ENCODE peak calls at places on chromosomes 1 and 21, in five cellular contexts. X is NCI-H1436, G is AG08396, B is stomach, S is K562. D is an unnamed sample.

GRCh38 chr1:94658221-94658620 is 116.7 kb upstream of the F3 start:
- DNase-seq in X (no peak), G (no peak), B (no peak), S (no peak), D (no peak)

GRCh38 chr21:29585462-29585861 is 286.7 kb downstream of the BACH1 start:
- DNase-seq in X (no peak), G (no peak), B (no peak), S (no peak), D (no peak)

GRCh38 chr1:40665335-40666171 is at the start of gene RIMS3:
- DNase-seq in X (peak), G (peak), B (peak), S (peak), D (peak)

GRCh38 chr1:16972210-16972916 is 8.1 kb downstream of the MFAP2 start:
- DNase-seq in X (no peak), G (no peak), B (no peak), S (no peak), D (no peak)

GRCh38 chr1:43706598-43707190 is 642 bp upstream of the ST3GAL3 start:
- DNase-seq in X (no peak), G (no peak), B (no peak), S (peak), D (no peak)

GRCh38 chr1:228830954-228831481 is 95.7 kb downstream of the RHOU start:
- DNase-seq in X (no peak), G (peak), B (no peak), S (no peak), D (no peak)

GRCh38 chr1:36304970-36305914 is 926 bp upstream of the SH3D21 start:
- DNase-seq in X (no peak), G (no peak), B (no peak), S (no peak), D (no peak)

GRCh38 chr1:219304227-219305226 is 130.8 kb downstream of the LYPLAL1 start:
- DNase-seq in X (no peak), G (peak), B (no peak), S (no peak), D (no peak)

GRCh38 chr1:206836111-206836510 is 29.3 kb upstream of the IL20 start:
- DNase-seq in X (no peak), G (no peak), B (no peak), S (no peak), D (no peak)

GRCh38 chr1:209354111-209354839 is 229.2 kb upstream of the CAMK1G start:
- DNase-seq in X (peak), G (peak), B (peak), S (peak), D (peak)

GRCh38 chr1:216390956-216391355 is 32.3 kb downstream of the USH2A start:
- DNase-seq in X (no peak), G (no peak), B (no peak), S (no peak), D (no peak)

GRCh38 chr1:10935241-10935640 is 77.2 kb upstream of the TARDBP start:
- DNase-seq in X (no peak), G (no peak), B (no peak), S (no peak), D (no peak)

GRCh38 chr1:64212023-64212422 is 8.6 kb downstream of the UBE2U start:
- DNase-seq in X (no peak), G (peak), B (no peak), S (no peak), D (no peak)

GRCh38 chr21:25342811-25343210 is 264.5 kb downstream of the MRPL39 start:
- DNase-seq in X (no peak), G (no peak), B (no peak), S (no peak), D (no peak)

GRCh38 chr1:78157162-78157561 is 111.4 kb downstream of the GIPC2 start:
- DNase-seq in X (no peak), G (no peak), B (no peak), S (no peak), D (no peak)

GRCh38 chr1:241847796-241848668 is at the start of gene EXO1:
- DNase-seq in X (peak), G (peak), B (peak), S (peak), D (peak)

GRCh38 chr1:108533351-108534083 is 26.4 kb upstream of the EEIG2 start:
- DNase-seq in X (no peak), G (no peak), B (no peak), S (peak), D (no peak)

GRCh38 chr1:209434066-209434465 is 149.4 kb upstream of the CAMK1G start:
- DNase-seq in X (no peak), G (no peak), B (no peak), S (no peak), D (no peak)

GRCh38 chr1:198771562-198772153 is 132.8 kb downstream of the PTPRC start:
- DNase-seq in X (peak), G (no peak), B (no peak), S (no peak), D (no peak)

GRCh38 chr1:107976431-107977215 is 11.6 kb upstream of the VAV3 start:
- DNase-seq in X (no peak), G (no peak), B (no peak), S (no peak), D (no peak)

GRCh38 chr1:86018311-86018923 is 138.2 kb downstream of the COL24A1 start:
- DNase-seq in X (peak), G (peak), B (no peak), S (peak), D (no peak)

GRCh38 chr1:25997759-25998074 is at the start of gene PAFAH2:
- DNase-seq in X (no peak), G (peak), B (no peak), S (peak), D (no peak)

GRCh38 chr21:43854773-43855633 is 10.0 kb upstream of the AGPAT3 start:
- DNase-seq in X (no peak), G (no peak), B (no peak), S (peak), D (no peak)

GRCh38 chr1:185480545-185480944 is 163.5 kb upstream of the IVNS1ABP start:
- DNase-seq in X (no peak), G (no peak), B (no peak), S (no peak), D (no peak)

GRCh38 chr21:44726803-44727202 is 15.4 kb upstream of the TSPEAR start:
- DNase-seq in X (no peak), G (no peak), B (no peak), S (no peak), D (no peak)

GRCh38 chr1:44154049-44154448 is 12.6 kb upstream of the KLF18 start:
- DNase-seq in X (no peak), G (no peak), B (no peak), S (no peak), D (no peak)

GRCh38 chr1:61807606-61808005 is 65.3 kb downstream of the PATJ start:
- DNase-seq in X (no peak), G (no peak), B (no peak), S (no peak), D (no peak)

GRCh38 chr1:221356693-221357092 is 385.2 kb downstream of the DUSP10 start:
- DNase-seq in X (no peak), G (no peak), B (no peak), S (no peak), D (no peak)

GRCh38 chr1:163205513-163205912 is 2.8 kb upstream of the RGS5 start:
- DNase-seq in X (no peak), G (no peak), B (no peak), S (no peak), D (no peak)

GRCh38 chr1:244964112-244964971 is 100.0 kb upstream of the HNRNPU start:
- DNase-seq in X (no peak), G (peak), B (peak), S (no peak), D (no peak)

D was measured in mesothelial cell of epicardium.